ENCODE peak calls at places on chromosome 22, in eight cellular contexts. N is breast epithelium, T is HCT116, I is sigmoid colon, C is GM23338, J is transverse colon, Q is endothelial cell of umbilical vein, K is HL-60. H is an unnamed sample.
A peak's percentile ranks its signal among the peaks of the same experiment; 100 is the strongest.

GRCh38 chr22:40403651-40404050 is 33.3 kb downstream of the SGSM3 start:
- DNase-seq in Q (no peak), I (no peak), K (no peak), N (no peak), T (no peak), J (no peak), C (no peak), H (no peak)

GRCh38 chr22:47965896-47966295 is 1203.4 kb downstream of the TBC1D22A start:
- DNase-seq in J (no peak), I (no peak), N (no peak), C (no peak), Q (no peak), T (no peak), K (no peak), H (no peak)

GRCh38 chr22:38201371-38201717 is 450 bp upstream of the MAFF start:
- DNase-seq in K (no peak), N (no peak), C (no peak), J (no peak), I (no peak), T (no peak), Q (no peak), H (no peak)

GRCh38 chr22:19824197-19825015 is 30.3 kb downstream of the GNB1L start:
- DNase-seq in Q (no peak), N (peak; percentile 74), T (no peak), K (peak; percentile 55), I (peak; percentile 34), C (no peak), J (no peak), H (no peak)

GRCh38 chr22:23836281-23836680 is 2.5 kb downstream of the DERL3 start:
- DNase-seq in N (no peak), K (no peak), T (no peak), Q (no peak), I (peak; percentile 50), J (no peak), C (no peak), H (peak; percentile 73)

GRCh38 chr22:20206709-20207215 is 55.9 kb upstream of the CCDC188 start:
- DNase-seq in N (no peak), C (no peak), T (no peak), I (no peak), J (peak; percentile 31), K (no peak), Q (peak; percentile 11), H (no peak)

GRCh38 chr22:24420072-24420976 is 7.1 kb upstream of the ADORA2A start:
- DNase-seq in Q (peak; percentile 94), C (peak; percentile 50), I (peak; percentile 72), T (no peak), N (no peak), K (no peak), J (no peak), H (peak; percentile 78)

GRCh38 chr22:37985751-37986281 is 1.5 kb upstream of the SOX10 start:
- DNase-seq in J (no peak), T (no peak), C (no peak), K (no peak), I (no peak), Q (no peak), N (no peak), H (no peak)

GRCh38 chr22:22109693-22110466 is 127.3 kb upstream of the TOP3B start:
- DNase-seq in Q (no peak), N (no peak), J (no peak), K (no peak), T (no peak), I (no peak), C (peak; percentile 56), H (no peak)

GRCh38 chr22:24217384-24217783 is 27.5 kb downstream of the GGT5 start:
- DNase-seq in N (no peak), T (no peak), C (no peak), Q (no peak), J (no peak), I (no peak), K (no peak), H (no peak)

GRCh38 chr22:23268139-23268712 is 87.9 kb downstream of the BCR start:
- DNase-seq in N (no peak), C (peak; percentile 40), J (no peak), T (no peak), K (no peak), I (no peak), Q (no peak), H (no peak)

GRCh38 chr22:45504703-45505341 is 2.1 kb downstream of the FBLN1 start:
- DNase-seq in K (no peak), J (no peak), Q (peak; percentile 7), T (no peak), C (peak; percentile 47), I (no peak), N (no peak), H (no peak)

GRCh38 chr22:38397189-38398097 is 57.6 kb downstream of the KCNJ4 start:
- DNase-seq in N (peak; percentile 45), C (peak; percentile 92), I (no peak), T (no peak), K (no peak), J (peak; percentile 59), Q (peak; percentile 21), H (peak; percentile 89)

GRCh38 chr22:20380486-20380885 is 13.5 kb upstream of the ZNF74 start:
- DNase-seq in N (no peak), T (no peak), J (no peak), Q (no peak), C (no peak), I (no peak), K (no peak), H (no peak)

GRCh38 chr22:26783886-26784285 is 126.5 kb downstream of the MIAT start:
- DNase-seq in Q (no peak), I (no peak), T (no peak), K (no peak), C (peak; percentile 54), N (no peak), J (no peak), H (no peak)

GRCh38 chr22:47000888-47001287 is 238.4 kb downstream of the TBC1D22A start:
- DNase-seq in T (no peak), C (no peak), I (no peak), K (no peak), Q (no peak), J (no peak), N (no peak), H (no peak)

GRCh38 chr22:22770280-22770871 is 117.2 kb upstream of the IGLL5 start:
- DNase-seq in K (peak; percentile 23), I (no peak), T (no peak), J (peak; percentile 75), C (peak; percentile 80), N (no peak), Q (peak; percentile 48), H (no peak)

GRCh38 chr22:46462726-46463371 is 74.6 kb downstream of the CELSR1 start:
- DNase-seq in Q (no peak), C (no peak), T (peak; percentile 90), K (no peak), I (no peak), N (no peak), J (no peak), H (no peak)

GRCh38 chr22:32949719-32950118 is 108.5 kb downstream of the SYN3 start:
- DNase-seq in Q (no peak), T (no peak), N (no peak), K (no peak), C (no peak), I (no peak), J (no peak), H (no peak)

GRCh38 chr22:20115691-20116375 is at the start of gene RANBP1:
- DNase-seq in T (no peak), Q (no peak), N (no peak), C (peak; percentile 21), K (no peak), J (no peak), I (no peak), H (peak; percentile 86)

GRCh38 chr22:50447576-50448551 is 27.0 kb downstream of the SBF1 start:
- DNase-seq in K (no peak), Q (no peak), J (no peak), N (no peak), I (no peak), T (no peak), C (no peak), H (no peak)

GRCh38 chr22:29663230-29663826 is 56.5 kb upstream of the CABP7 start:
- DNase-seq in C (no peak), Q (no peak), K (no peak), T (no peak), I (no peak), N (no peak), J (no peak), H (no peak)
- TF ChIP-seq POLR2AphosphoS5 in C (no peak), Q (no peak), K (no peak), T (no peak), I (no peak), N (no peak), J (no peak), H (no peak)

DNA sequence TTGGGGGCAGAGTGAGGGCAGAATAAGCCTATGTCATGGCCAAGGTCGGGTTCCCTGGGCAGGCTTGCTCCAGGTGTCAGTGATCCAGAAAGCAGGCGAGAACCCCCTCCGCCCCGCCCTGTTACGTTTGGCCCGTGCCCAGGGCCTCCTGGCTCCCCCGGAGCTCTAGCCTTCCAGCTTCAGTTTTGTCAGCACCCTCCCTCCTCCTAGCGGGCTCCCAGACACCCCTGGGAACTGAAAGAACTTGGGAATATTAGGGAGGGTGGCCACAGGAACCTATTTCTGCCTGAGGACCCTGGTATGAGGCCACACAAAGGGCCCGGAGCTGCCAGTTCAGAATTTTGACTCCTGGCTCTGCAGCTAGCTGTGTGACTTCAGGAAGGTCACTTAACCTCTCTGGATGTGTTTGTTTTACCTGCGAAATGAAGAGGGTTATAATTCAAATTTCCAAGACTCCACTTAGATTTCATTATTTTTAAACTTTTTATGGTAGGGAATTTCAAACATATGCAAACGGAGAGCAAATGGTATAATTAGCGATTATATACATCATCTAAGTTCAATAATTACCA is 1.2 kb downstream of the TUBA8 start:
- DNase-seq in Q (no peak), C (no peak), J (no peak), I (no peak), T (no peak), K (no peak), N (no peak), H (peak; percentile 56)
- H3K4me3 ChIP-seq in Q (no peak overlapping the region), C (peak overlapping the region; percentile 66), J (no peak overlapping the region), I (no peak overlapping the region), T (no peak overlapping the region), K (no peak overlapping the region), N (peak overlapping the region; percentile 61), H (no peak overlapping the region)

DNA sequence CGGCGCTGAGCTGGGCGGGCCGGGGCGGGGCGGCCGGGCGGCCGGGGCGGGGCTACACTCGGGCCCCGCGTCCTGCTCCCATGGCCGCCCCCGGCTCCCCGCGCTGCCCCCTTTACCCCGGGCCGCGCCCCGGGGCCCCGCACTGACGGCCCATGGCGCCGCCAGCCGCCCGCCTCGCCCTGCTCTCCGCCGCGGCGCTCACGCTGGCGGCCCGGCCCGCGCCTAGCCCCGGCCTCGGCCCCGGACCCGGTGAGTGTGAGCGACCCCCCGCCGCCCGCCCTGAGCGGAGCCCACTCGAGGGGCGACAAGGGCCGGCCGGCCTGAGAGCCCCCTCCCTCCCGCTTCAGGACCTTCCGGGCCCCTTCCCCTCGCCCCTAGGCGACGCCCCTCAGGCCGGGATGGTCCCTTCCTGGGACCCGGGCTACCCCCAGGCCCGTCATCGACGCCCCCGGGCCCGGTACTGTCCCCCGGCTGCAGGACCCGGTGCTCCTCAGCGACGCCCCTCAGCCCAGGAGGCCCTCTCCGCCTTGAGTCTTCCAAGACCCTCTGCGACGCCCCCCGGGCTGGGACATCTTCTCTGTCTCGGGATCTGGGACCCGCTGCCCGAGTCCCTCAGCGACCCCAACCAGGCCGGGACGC is at the start of gene KREMEN1:
- DNase-seq in J (peak; percentile 26), I (no peak), T (no peak), N (no peak), K (no peak), Q (no peak), C (no peak), H (peak; percentile 87)
- H3K27me3 ChIP-seq in J (no peaks in the 10 kb centered on the region), I (no peaks in the 10 kb centered on the region), T (no peaks in the 10 kb centered on the region), N (no peaks in the 10 kb centered on the region), K (peaks cover 57% of the 10 kb centered on the region), Q (peaks cover 39% of the 10 kb centered on the region), C (peaks cover 62% of the 10 kb centered on the region), H (peaks cover 77% of the 10 kb centered on the region)

GRCh38 chr22:41907436-41908401 is 7.2 kb downstream of the SHISA8 start:
- DNase-seq in K (no peak), J (no peak), N (no peak), C (peak; percentile 7), Q (no peak), T (no peak), I (no peak), H (no peak)
- TF ChIP-seq POLR2AphosphoS5 in K (peak; percentile 34), J (no peak), N (no peak), C (peak; percentile 38), Q (peak; percentile 12), T (no peak), I (no peak), H (peak; percentile 25)

H was measured in spleen.